ENCODE peak calls at places on chromosomes 16 and 17, in four cellular contexts. L is GM12878, T is K562, Y is H1. B is an unnamed sample.

GRCh38 chr17:17387017-17387416 is 83.8 kb downstream of the NT5M start:
- DNase-seq in L (no peak), T (no peak), Y (no peak), B (no peak)

GRCh38 chr17:47918991-47919390 is 22.4 kb upstream of the PNPO start:
- DNase-seq in L (no peak), T (no peak), Y (no peak), B (no peak)

GRCh38 chr17:78346605-78347250 is 13.1 kb downstream of the SOCS3 start:
- DNase-seq in L (no peak), T (no peak), Y (no peak), B (no peak)

GRCh38 chr16:55643161-55643970 is 12.4 kb upstream of the SLC6A2 start:
- DNase-seq in L (no peak), T (no peak), Y (no peak), B (peak; percentile 59)

GRCh38 chr17:1561420-1562177 is 993 bp downstream of the PITPNA start:
- DNase-seq in L (no peak), T (peak; percentile 47), Y (peak; percentile 62), B (no peak)

GRCh38 chr17:56898874-56899273 is 15.0 kb downstream of the TRIM25 start:
- DNase-seq in L (no peak), T (peak; percentile 67), Y (no peak), B (no peak)

GRCh38 chr16:57738844-57739243 is 3.3 kb downstream of the KATNB1 start:
- DNase-seq in L (no peak), T (no peak), Y (no peak), B (no peak)

GRCh38 chr17:37648555-37648954 is 5.3 kb upstream of the DDX52 start:
- DNase-seq in L (no peak), T (no peak), Y (no peak), B (no peak)

GRCh38 chr16:69310479-69311114 is 553 bp upstream of the VPS4A start:
- DNase-seq in L (no peak), T (no peak), Y (no peak), B (no peak)

GRCh38 chr17:8698142-8699050 is 46.2 kb downstream of the CCDC42 start:
- DNase-seq in L (no peak), T (peak; percentile 52), Y (no peak), B (no peak)

GRCh38 chr16:11526921-11527320 is 59.8 kb downstream of the LITAF start:
- DNase-seq in L (no peak), T (no peak), Y (peak; percentile 63), B (no peak)

GRCh38 chr17:36089888-36090836 is at the start of gene CCL3:
- DNase-seq in L (peak; percentile 99), T (no peak), Y (no peak), B (no peak)

GRCh38 chr16:8869212-8869987 is 594 bp upstream of the CARHSP1 start:
- DNase-seq in L (no peak), T (peak; percentile 63), Y (no peak), B (peak; percentile 65)

GRCh38 chr17:42639484-42640474 is 19.3 kb upstream of the TUBG2 start:
- DNase-seq in L (no peak), T (no peak), Y (no peak), B (no peak)

GRCh38 chr17:55555772-55556171 is 44.5 kb upstream of the SMIM36 start:
- DNase-seq in L (no peak), T (no peak), Y (no peak), B (no peak)

GRCh38 chr17:8289103-8289397 is 580 bp downstream of the RANGRF start:
- DNase-seq in L (no peak), T (peak; percentile 70), Y (peak; percentile 93), B (no peak)

GRCh38 chr16:73071131-73071940 is 23.4 kb upstream of the ZFHX3 start:
- DNase-seq in L (no peak), T (no peak), Y (peak; percentile 70), B (peak; percentile 61)

GRCh38 chr17:68657166-68657940 is 56.2 kb upstream of the FAM20A start:
- DNase-seq in L (no peak), T (no peak), Y (no peak), B (no peak)

DNA sequence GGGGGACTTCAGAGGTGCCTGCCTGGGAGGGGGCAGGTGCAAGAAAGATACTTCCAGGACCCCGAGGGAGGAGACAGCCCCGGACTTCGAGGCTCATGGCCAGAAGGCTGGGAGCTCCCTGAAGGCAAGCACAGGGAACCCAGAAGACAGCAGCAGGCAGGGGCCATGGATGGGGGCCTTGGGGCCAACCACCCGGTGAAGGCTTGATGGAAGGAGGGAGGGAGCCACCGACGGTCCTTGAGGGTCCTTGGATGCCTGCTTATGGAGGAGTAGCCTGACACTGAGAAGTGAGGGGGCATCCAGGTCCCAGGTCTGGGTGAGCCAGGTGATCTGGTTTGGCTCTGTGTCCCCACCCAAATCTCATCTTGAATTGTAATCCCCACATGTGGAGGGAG is 89.7 kb downstream of the SEC14L1 start:
- DNase-seq in L (no peak), T (no peak), Y (no peak), B (no peak)
- TF ChIP-seq BRCA1 in L (no peak), T (no peak), Y (no peak), B (no peak)

DNA sequence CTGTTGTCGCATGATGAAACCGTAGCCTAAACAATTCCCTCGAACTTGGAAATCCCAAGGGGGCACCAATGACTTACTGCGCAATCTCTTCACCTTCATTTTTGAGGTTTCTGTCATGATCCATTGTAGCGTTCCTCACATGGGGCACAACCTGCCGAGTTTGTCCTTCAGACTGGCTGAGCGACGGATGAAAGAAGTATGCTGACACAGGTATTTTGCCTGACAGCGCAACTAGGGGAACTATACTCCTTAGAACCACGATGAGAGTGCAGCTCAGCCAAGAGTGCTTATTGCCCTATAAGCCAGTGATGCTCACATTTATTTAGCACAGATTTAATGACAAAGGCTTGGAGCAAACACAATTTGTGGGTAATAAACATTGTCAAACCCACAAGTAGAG is 106.3 kb upstream of the ZNF267 start:
- DNase-seq in L (no peak), T (no peak), Y (no peak), B (no peak)
- H3K9me3 ChIP-seq in L (peaks cover 4% of the 10 kb centered on the region), T (no peaks in the 10 kb centered on the region), Y (peaks cover 69% of the 10 kb centered on the region), B (peaks cover 97% of the 10 kb centered on the region)

GRCh38 chr17:44216674-44217073 is 2.8 kb downstream of the UBTF start:
- DNase-seq in L (no peak), T (no peak), Y (no peak), B (no peak)

GRCh38 chr17:44214896-44215295 is 4.6 kb downstream of the UBTF start:
- DNase-seq in L (no peak), T (no peak), Y (no peak), B (no peak)

GRCh38 chr17:44217738-44218343 is 1.6 kb downstream of the UBTF start:
- DNase-seq in L (no peak), T (peak; percentile 36), Y (no peak), B (no peak)

GRCh38 chr17:44214230-44214494 is 5.3 kb downstream of the UBTF start:
- DNase-seq in L (no peak), T (no peak), Y (no peak), B (no peak)

GRCh38 chr17:44216173-44216572 is 3.3 kb downstream of the UBTF start:
- DNase-seq in L (peak; percentile 71), T (no peak), Y (no peak), B (no peak)
- TF ChIP-seq BRCA1 in L (no peak), T (no peak), Y (no peak), B (no peak)

DNA sequence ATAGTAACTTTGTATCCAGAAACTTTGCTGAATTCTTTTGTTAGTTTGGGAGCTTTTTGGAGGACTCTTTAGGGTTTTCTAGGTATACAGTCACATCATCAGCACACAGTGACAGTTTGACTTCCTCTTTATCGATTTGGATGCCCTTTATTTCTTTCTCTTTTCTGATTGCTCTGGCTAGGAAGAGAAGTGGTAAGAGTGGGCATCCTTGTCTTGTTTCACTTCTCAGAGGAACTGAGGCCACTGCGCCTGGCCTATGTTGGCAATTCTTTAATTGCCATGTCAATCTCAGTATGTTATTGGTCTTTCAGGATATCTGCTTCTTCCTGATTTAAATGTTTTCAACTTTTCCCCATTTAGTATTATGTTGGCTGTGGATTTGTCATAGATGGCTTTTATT is 24.6 kb downstream of the ATF7IP2 start:
- DNase-seq in L (no peak), T (no peak), Y (no peak), B (no peak)
- H3K9me3 ChIP-seq in L (peaks cover 23% of the 10 kb centered on the region), T (peaks cover 54% of the 10 kb centered on the region), Y (peaks cover 1% of the 10 kb centered on the region), B (peaks cover 55% of the 10 kb centered on the region)

GRCh38 chr16:51392651-51393187 is 241.6 kb upstream of the SALL1 start:
- DNase-seq in L (no peak), T (no peak), Y (peak; percentile 54), B (no peak)
- TF ChIP-seq BRCA1 in L (no peak), T (no peak), Y (no peak), B (no peak)

B was measured in HepG2.